ENCODE peak calls at places on chromosomes 7 and 10, in six cellular contexts. Q, S, D, F, B and R are unnamed samples.
A peak's percentile ranks its signal among the peaks of the same experiment; 100 is the strongest.

GRCh38 chr7:111532625-111533024 is 29.7 kb downstream of the IMMP2L start:
- DNase-seq in Q (no peak), S (no peak), D (peak; percentile 39), F (no peak), B (no peak), R (no peak)

GRCh38 chr7:17044868-17045267 is 163.1 kb upstream of the AGR3 start:
- DNase-seq in Q (no peak), S (peak; percentile 71), D (no peak), F (no peak), B (no peak), R (no peak)

GRCh38 chr10:14362098-14362497 is 31.4 kb upstream of the FRMD4A start:
- DNase-seq in Q (no peak), S (no peak), D (no peak), F (no peak), B (no peak), R (no peak)

GRCh38 chr7:18201349-18201748 is 173.7 kb upstream of the PRPS1L1 start:
- DNase-seq in Q (no peak), S (no peak), D (peak; percentile 31), F (no peak), B (no peak), R (no peak)

GRCh38 chr10:80596391-80597257 is 58.9 kb downstream of the SH2D4B start:
- DNase-seq in Q (peak; percentile 54), S (peak; percentile 70), D (no peak), F (peak; percentile 44), B (peak; percentile 29), R (peak; percentile 17)

GRCh38 chr7:74498996-74499834 is 45.5 kb downstream of the GTF2IRD1 start:
- DNase-seq in Q (no peak), S (peak; percentile 49), D (no peak), F (no peak), B (no peak), R (no peak)

GRCh38 chr10:42827201-42827600 is 44.6 kb downstream of the BMS1 start:
- DNase-seq in Q (no peak), S (peak; percentile 4), D (no peak), F (no peak), B (no peak), R (no peak)

GRCh38 chr7:33601081-33601480 is 304.3 kb upstream of the BMPER start:
- DNase-seq in Q (no peak), S (no peak), D (no peak), F (no peak), B (no peak), R (no peak)

GRCh38 chr10:102644066-102644645 is at the start of gene TRIM8:
- DNase-seq in Q (no peak), S (peak; percentile 79), D (peak; percentile 62), F (no peak), B (peak; percentile 56), R (no peak)

GRCh38 chr7:22864855-22865606 is 42.4 kb upstream of the TOMM7 start:
- DNase-seq in Q (no peak), S (peak; percentile 82), D (no peak), F (no peak), B (no peak), R (no peak)

GRCh38 chr7:38070718-38071117 is 107.3 kb upstream of the STARD3NL start:
- DNase-seq in Q (peak; percentile 21), S (peak; percentile 46), D (no peak), F (no peak), B (no peak), R (no peak)

GRCh38 chr7:149772236-149772820 is 1.1 kb downstream of the ZNF467 start:
- DNase-seq in Q (no peak), S (no peak), D (no peak), F (no peak), B (no peak), R (no peak)

GRCh38 chr10:88343761-88344484 is 239.2 kb downstream of the RNLS start:
- DNase-seq in Q (no peak), S (no peak), D (no peak), F (no peak), B (no peak), R (no peak)
- H3K4me3 ChIP-seq in Q (no peak overlapping the region), S (no peak overlapping the region), D (no peak overlapping the region), F (no peak overlapping the region), B (no peak overlapping the region), R (no peak overlapping the region)

GRCh38 chr7:15007507-15007906 is 105.0 kb upstream of the DGKB start:
- DNase-seq in Q (peak; percentile 23), S (peak; percentile 29), D (no peak), F (no peak), B (no peak), R (no peak)
- TF ChIP-seq CTCF in Q (peak; percentile 66), S (peak; percentile 55), D (no peak), F (no peak), B (no peak), R (peak; percentile 49)

GRCh38 chr10:15695852-15696251 is 23.9 kb downstream of the ITGA8 start:
- DNase-seq in Q (no peak), S (no peak), D (no peak), F (no peak), B (no peak), R (peak; percentile 11)
- H3K4me3 ChIP-seq in Q (no peak overlapping the region), S (no peak overlapping the region), D (no peak overlapping the region), F (no peak overlapping the region), B (no peak overlapping the region), R (no peak overlapping the region)

GRCh38 chr7:103425177-103425576 is 20.8 kb downstream of the SLC26A5 start:
- DNase-seq in Q (no peak), S (no peak), D (no peak), F (no peak), B (no peak), R (no peak)
- TF ChIP-seq CTCF in Q (no peak), S (no peak), D (no peak), F (no peak), B (no peak), R (peak; percentile 35)